ENCODE peak calls at places on chromosomes 1 and 21, in six cellular contexts. P is mesenchymal stem cell, Q is IMR-90, Y is H9, O is H1, Z is trophoblast cell. T is an unnamed sample.

GRCh38 chr1:26097696-26098095 is 13.9 kb upstream of the PDIK1L start:
- DNase-seq in P (peak), Q (peak), Y (no peak), O (no peak), Z (peak), T (no peak)

GRCh38 chr1:218361298-218362065 is 16.3 kb downstream of the TGFB2 start:
- DNase-seq in P (peak), Q (peak), Y (no peak), O (no peak), Z (no peak), T (no peak)

GRCh38 chr1:78070210-78070609 is 24.4 kb downstream of the GIPC2 start:
- DNase-seq in P (no peak), Q (no peak), Y (no peak), O (no peak), Z (no peak), T (no peak)

GRCh38 chr1:117537291-117537920 is 68.4 kb upstream of the TENT5C start:
- DNase-seq in P (no peak), Q (no peak), Y (peak), O (peak), Z (peak), T (no peak)

GRCh38 chr1:28470146-28470545 is 35.7 kb upstream of the RCC1 start:
- DNase-seq in P (no peak), Q (no peak), Y (no peak), O (no peak), Z (no peak), T (no peak)

GRCh38 chr21:42406201-42406601 is 2.5 kb downstream of the UBASH3A start:
- DNase-seq in P (no peak), Q (no peak), Y (no peak), O (no peak), Z (no peak), T (no peak)

GRCh38 chr1:113981962-113982931 is 3.0 kb downstream of the OLFML3 start:
- DNase-seq in P (peak), Q (peak), Y (peak), O (no peak), Z (no peak), T (no peak)

GRCh38 chr1:147647796-147648633 is 22.3 kb downstream of the ACP6 start:
- DNase-seq in P (no peak), Q (no peak), Y (no peak), O (no peak), Z (no peak), T (no peak)

GRCh38 chr21:40967771-40968170 is 120.8 kb upstream of the DSCAM start:
- DNase-seq in P (no peak), Q (no peak), Y (peak), O (peak), Z (no peak), T (no peak)

GRCh38 chr1:119674110-119674509 is 26.0 kb upstream of the ZNF697 start:
- DNase-seq in P (peak), Q (peak), Y (no peak), O (no peak), Z (peak), T (no peak)

GRCh38 chr1:68232354-68233148 is at the start of gene WLS:
- DNase-seq in P (peak), Q (peak), Y (peak), O (no peak), Z (no peak), T (no peak)

GRCh38 chr1:69898403-69898947 is 306.9 kb downstream of the LRRC40 start:
- DNase-seq in P (no peak), Q (no peak), Y (no peak), O (no peak), Z (no peak), T (no peak)

GRCh38 chr1:26702680-26703038 is 6.8 kb downstream of the ARID1A start:
- DNase-seq in P (no peak), Q (no peak), Y (no peak), O (no peak), Z (no peak), T (no peak)

GRCh38 chr1:201791775-201792166 is 37.2 kb upstream of the IPO9 start:
- DNase-seq in P (peak), Q (peak), Y (no peak), O (no peak), Z (no peak), T (no peak)

GRCh38 chr1:200530551-200531261 is 89.8 kb downstream of the KIF14 start:
- DNase-seq in P (no peak), Q (no peak), Y (no peak), O (no peak), Z (no peak), T (no peak)

GRCh38 chr1:234260578-234260977 is 112.7 kb upstream of the COA6 start:
- DNase-seq in P (no peak), Q (no peak), Y (peak), O (no peak), Z (no peak), T (no peak)

GRCh38 chr1:219155140-219155539 is 18.5 kb upstream of the LYPLAL1 start:
- DNase-seq in P (no peak), Q (peak), Y (no peak), O (no peak), Z (no peak), T (no peak)

GRCh38 chr1:9071554-9072235 is 2.3 kb upstream of the SLC2A5 start:
- DNase-seq in P (no peak), Q (no peak), Y (no peak), O (no peak), Z (peak), T (no peak)

GRCh38 chr1:11324562-11324961 is 51.6 kb downstream of the UBIAD1 start:
- DNase-seq in P (no peak), Q (no peak), Y (no peak), O (no peak), Z (no peak), T (no peak)

GRCh38 chr1:207129053-207129452 is 25.0 kb downstream of the C4BPA start:
- DNase-seq in P (no peak), Q (no peak), Y (no peak), O (no peak), Z (no peak), T (no peak)

GRCh38 chr1:11650331-11650991 is 3.8 kb downstream of the FBXO2 start:
- DNase-seq in P (peak), Q (peak), Y (peak), O (no peak), Z (peak), T (peak)

GRCh38 chr21:30684506-30684905 is 34.1 kb downstream of the KRTAP21-3 start:
- DNase-seq in P (no peak), Q (no peak), Y (no peak), O (no peak), Z (no peak), T (no peak)
- H3K14ac ChIP-seq in P (no peak), Q (no peak), Y (no peak), O (no peak), Z (no peak), T (no peak)

GRCh38 chr1:204106825-204107224 is 33.9 kb downstream of the SOX13 start:
- DNase-seq in P (no peak), Q (no peak), Y (no peak), O (no peak), Z (no peak), T (no peak)

GRCh38 chr1:204104331-204105222 is 31.7 kb downstream of the SOX13 start:
- DNase-seq in P (peak), Q (no peak), Y (no peak), O (no peak), Z (peak), T (no peak)

GRCh38 chr1:204102719-204103118 is 29.8 kb downstream of the SOX13 start:
- DNase-seq in P (no peak), Q (no peak), Y (no peak), O (no peak), Z (peak), T (no peak)

GRCh38 chr1:204102029-204102611 is 29.2 kb downstream of the SOX13 start:
- DNase-seq in P (no peak), Q (no peak), Y (no peak), O (no peak), Z (no peak), T (no peak)

DNA sequence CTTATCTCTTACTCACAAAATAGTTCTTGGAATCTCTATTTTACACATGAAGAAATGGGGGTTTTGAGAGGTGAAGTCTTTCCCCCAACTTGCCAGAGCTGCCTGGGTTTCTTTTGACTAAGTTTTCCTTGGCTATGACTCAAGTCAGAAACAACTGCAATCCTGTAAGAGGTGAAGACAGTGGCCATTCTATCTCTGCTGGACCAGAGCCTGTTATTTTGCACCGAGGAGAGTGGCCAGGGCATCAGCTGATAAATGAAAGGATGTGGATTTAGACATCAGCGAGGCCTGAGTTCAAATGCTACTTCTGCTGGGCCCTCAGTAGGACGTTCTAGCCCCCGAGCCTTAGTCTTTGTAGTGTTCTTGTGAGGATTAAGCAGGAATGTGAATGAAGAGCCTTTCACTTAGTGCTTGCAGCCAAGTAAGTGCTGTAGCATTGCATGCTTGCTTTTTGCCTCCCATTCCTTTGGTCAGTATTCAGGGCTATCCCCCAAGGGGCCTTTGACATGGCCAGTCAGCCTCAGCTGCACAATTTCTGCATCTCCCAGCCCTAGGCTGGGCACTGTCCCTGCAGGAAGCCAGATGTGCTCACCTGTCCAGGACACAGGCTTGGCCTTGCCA is 30.3 kb downstream of the SOX13 start:
- DNase-seq in P (peak), Q (peak), Y (no peak), O (no peak), Z (peak), T (no peak)
- H3K4me2 ChIP-seq in P (no peak), Q (no peak), Y (no peak), O (peak), Z (no peak), T (no peak)

GRCh38 chr21:38221594-38221993 is 35.2 kb upstream of the KCNJ15 start:
- DNase-seq in P (no peak), Q (no peak), Y (no peak), O (no peak), Z (no peak), T (no peak)
- H3K14ac ChIP-seq in P (no peak), Q (no peak), Y (no peak), O (no peak), Z (no peak), T (no peak)

GRCh38 chr1:226547754-226548191 is 791 bp upstream of the STUM start:
- DNase-seq in P (peak), Q (peak), Y (peak), O (peak), Z (peak), T (peak)
- H3K4me2 ChIP-seq in P (peak), Q (no peak), Y (peak), O (peak), Z (no peak), T (peak)

DNA sequence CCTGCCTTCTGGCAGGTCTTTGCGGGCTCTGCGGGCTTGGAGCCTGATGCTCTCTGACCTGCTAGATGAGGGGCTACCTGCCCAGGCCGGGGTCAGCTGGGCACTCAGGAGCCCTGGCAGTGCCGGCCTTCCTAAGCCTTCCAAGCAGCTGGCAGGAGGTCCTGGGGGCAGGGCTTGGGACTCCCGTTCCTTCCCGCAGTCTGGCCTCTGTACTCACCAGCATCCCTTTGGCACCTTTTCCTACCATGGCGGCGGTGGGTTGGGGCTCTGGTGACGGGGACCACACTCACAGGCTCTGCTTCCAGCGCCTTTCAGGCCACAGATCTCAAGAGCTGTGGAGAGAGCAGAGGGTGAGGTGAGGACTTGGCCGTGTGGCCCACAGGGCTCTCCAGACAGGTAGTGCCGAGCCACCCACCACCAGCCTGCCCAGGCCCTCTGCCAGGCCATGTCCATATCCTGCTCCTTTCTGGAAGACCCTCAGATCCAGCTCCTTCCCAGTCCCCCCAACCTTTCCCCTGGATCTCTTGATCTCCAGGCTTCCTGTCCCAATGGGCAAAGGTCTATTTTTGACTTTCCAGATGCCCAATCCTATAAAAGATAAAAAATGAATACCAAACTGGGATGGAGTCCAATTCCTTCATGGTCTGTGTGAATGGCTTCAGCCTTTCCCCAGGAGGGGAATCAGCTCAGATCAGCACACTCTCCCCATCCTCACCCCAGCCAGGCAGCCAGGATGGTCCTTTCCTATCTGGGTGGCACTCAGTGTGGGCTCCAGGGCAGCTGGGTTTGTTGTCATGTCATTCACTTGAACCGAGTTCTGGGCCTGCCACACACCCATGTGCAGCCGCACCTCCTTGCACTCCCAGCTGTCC is 7.0 kb downstream of the SLC6A9 start:
- DNase-seq in P (no peak), Q (no peak), Y (no peak), O (no peak), Z (no peak), T (no peak)
- H3K14ac ChIP-seq in P (no peak), Q (no peak), Y (no peak), O (no peak), Z (no peak), T (no peak)

GRCh38 chr1:245155186-245156040 is 628 bp downstream of the KIF26B start:
- DNase-seq in P (peak), Q (peak), Y (peak), O (no peak), Z (peak), T (peak)

GRCh38 chr1:245156736-245157505 is 2.1 kb downstream of the KIF26B start:
- DNase-seq in P (peak), Q (peak), Y (peak), O (no peak), Z (peak), T (no peak)

GRCh38 chr1:245153645-245154428 is 948 bp upstream of the KIF26B start:
- DNase-seq in P (peak), Q (no peak), Y (peak), O (no peak), Z (no peak), T (peak)

GRCh38 chr1:245154429-245155185 is at the start of gene KIF26B:
- DNase-seq in P (peak), Q (peak), Y (peak), O (no peak), Z (peak), T (peak)

GRCh38 chr1:245156041-245156735 is 1.4 kb downstream of the KIF26B start:
- DNase-seq in P (peak), Q (peak), Y (peak), O (peak), Z (peak), T (peak)
- H3K4me2 ChIP-seq in P (peak), Q (peak), Y (peak), O (peak), Z (peak), T (peak)

DNA sequence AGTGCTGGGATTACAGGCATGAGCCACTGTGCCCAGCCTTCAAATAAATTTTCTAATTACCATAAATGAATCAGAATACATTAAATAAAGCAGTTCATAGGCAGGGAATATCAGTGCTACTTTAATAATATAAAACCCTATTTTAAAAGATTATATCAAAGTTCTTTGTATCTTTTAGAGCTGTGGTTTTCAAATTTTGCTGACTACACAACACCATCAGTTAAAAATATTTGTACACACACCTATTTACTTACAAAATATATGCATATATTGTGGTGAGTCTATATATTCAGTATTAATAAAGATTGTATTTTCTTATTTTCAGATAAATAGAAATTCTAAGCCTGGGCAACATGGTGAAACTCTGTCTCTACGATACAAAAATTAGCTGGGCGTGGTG is 18.7 kb downstream of the B3GALNT2 start:
- DNase-seq in P (no peak), Q (no peak), Y (no peak), O (no peak), Z (no peak), T (no peak)
- H3K14ac ChIP-seq in P (no peak), Q (no peak), Y (no peak), O (no peak), Z (no peak), T (no peak)

GRCh38 chr1:238624786-238625185 is 734.1 kb upstream of the ZP4 start:
- DNase-seq in P (no peak), Q (peak), Y (no peak), O (no peak), Z (no peak), T (no peak)
- H3K4me2 ChIP-seq in P (no peak), Q (no peak), Y (no peak), O (no peak), Z (no peak), T (no peak)

GRCh38 chr1:177235350-177235749 is 64.6 kb downstream of the BRINP2 start:
- DNase-seq in P (no peak), Q (no peak), Y (no peak), O (no peak), Z (no peak), T (no peak)
- H3K14ac ChIP-seq in P (no peak), Q (no peak), Y (no peak), O (no peak), Z (no peak), T (no peak)